ENCODE peak calls at places on chromosomes 5 and 9, in eight cellular contexts. L, F, I, K, J, A, C and D are unnamed samples.

GRCh38 chr5:154732212-154732611 is 23.0 kb upstream of the LARP1 start:
- DNase-seq in L (no peak), F (no peak), I (no peak), K (no peak), J (no peak), A (no peak), C (no peak), D (no peak)

GRCh38 chr9:121640076-121640475 is 11.4 kb upstream of the DAB2IP start:
- DNase-seq in L (peak; percentile 86), F (no peak), I (no peak), K (peak; percentile 23), J (peak; percentile 86), A (peak; percentile 81), C (no peak), D (no peak)

GRCh38 chr9:74172874-74173273 is 324.3 kb upstream of the RORB start:
- DNase-seq in L (no peak), F (no peak), I (no peak), K (no peak), J (no peak), A (no peak), C (no peak), D (no peak)

GRCh38 chr5:152262667-152263066 is 142.4 kb downstream of the NMUR2 start:
- DNase-seq in L (no peak), F (no peak), I (no peak), K (no peak), J (no peak), A (peak; percentile 78), C (no peak), D (no peak)

GRCh38 chr5:82417776-82418607 is 139.8 kb upstream of the RPS23 start:
- DNase-seq in L (no peak), F (no peak), I (no peak), K (no peak), J (no peak), A (no peak), C (no peak), D (no peak)

GRCh38 chr9:104927216-104927911 is 591 bp downstream of the ABCA1 start:
- DNase-seq in L (peak; percentile 44), F (no peak), I (peak; percentile 89), K (peak; percentile 23), J (peak; percentile 77), A (peak; percentile 59), C (no peak), D (no peak)

GRCh38 chr5:104513194-104513602 is 950.6 kb upstream of the NUDT12 start:
- DNase-seq in L (no peak), F (peak; percentile 98), I (no peak), K (no peak), J (no peak), A (no peak), C (no peak), D (no peak)

GRCh38 chr9:26656003-26656940 is 236.3 kb downstream of the CAAP1 start:
- DNase-seq in L (no peak), F (peak; percentile 10), I (no peak), K (peak; percentile 8), J (peak; percentile 58), A (peak; percentile 78), C (no peak), D (no peak)

GRCh38 chr9:97521576-97522333 is 20.3 kb downstream of the TMOD1 start:
- DNase-seq in L (no peak), F (no peak), I (no peak), K (no peak), J (no peak), A (no peak), C (no peak), D (no peak)

GRCh38 chr9:120099064-120099463 is 480.9 kb downstream of the CDK5RAP2 start:
- DNase-seq in L (no peak), F (no peak), I (no peak), K (no peak), J (no peak), A (no peak), C (no peak), D (no peak)

GRCh38 chr9:25513509-25514033 is 164.7 kb downstream of the TUSC1 start:
- DNase-seq in L (no peak), F (no peak), I (no peak), K (no peak), J (no peak), A (no peak), C (no peak), D (no peak)

GRCh38 chr9:116377179-116377790 is 223.7 kb downstream of the PAPPA start:
- DNase-seq in L (no peak), F (peak; percentile 57), I (no peak), K (no peak), J (no peak), A (no peak), C (no peak), D (no peak)

GRCh38 chr5:150734579-150735384 is 24.0 kb downstream of the DCTN4 start:
- DNase-seq in L (peak; percentile 40), F (no peak), I (peak; percentile 90), K (no peak), J (peak; percentile 63), A (peak; percentile 13), C (no peak), D (no peak)

GRCh38 chr9:133777871-133778270 is 39.7 kb upstream of the SARDH start:
- DNase-seq in L (no peak), F (no peak), I (peak; percentile 52), K (no peak), J (no peak), A (no peak), C (no peak), D (no peak)

GRCh38 chr5:1364211-1364610 is 19.3 kb upstream of the CLPTM1L start:
- DNase-seq in L (no peak), F (no peak), I (peak; percentile 42), K (peak; percentile 25), J (no peak), A (no peak), C (no peak), D (no peak)

GRCh38 chr5:136070486-136071285 is 41.9 kb downstream of the TGFBI start:
- DNase-seq in L (no peak), F (no peak), I (no peak), K (no peak), J (no peak), A (no peak), C (no peak), D (peak; percentile 61)
- TF ChIP-seq POLR2AphosphoS5 in L (no peak), F (no peak), I (no peak), K (no peak), J (no peak), A (no peak), C (no peak), D (no peak)

DNA sequence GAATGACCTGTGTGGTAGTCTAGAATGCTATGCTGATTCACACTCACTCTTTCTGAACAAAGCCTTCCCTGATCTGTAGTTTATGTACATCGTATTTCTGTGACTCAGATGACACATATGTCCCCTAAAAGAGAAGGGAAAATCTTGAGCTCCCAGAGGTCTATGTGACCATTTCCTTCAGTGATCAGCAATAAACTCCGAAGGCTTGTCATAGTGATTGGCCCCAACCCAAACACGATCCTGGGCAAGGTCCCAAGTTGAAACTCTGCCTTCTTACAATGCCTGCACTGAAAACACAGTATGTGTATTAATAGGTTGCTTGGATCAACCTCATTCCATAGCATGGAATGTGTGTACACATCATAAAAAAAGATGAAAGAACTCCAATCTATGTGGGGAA is 685.8 kb downstream of the MAT2B start:
- DNase-seq in L (peak; percentile 66), F (no peak), I (no peak), K (peak; percentile 83), J (no peak), A (no peak), C (no peak), D (no peak)
- TF ChIP-seq POLR2AphosphoS5 in L (no peak), F (no peak), I (no peak), K (peak; percentile 84), J (no peak), A (no peak), C (no peak), D (no peak)

DNA sequence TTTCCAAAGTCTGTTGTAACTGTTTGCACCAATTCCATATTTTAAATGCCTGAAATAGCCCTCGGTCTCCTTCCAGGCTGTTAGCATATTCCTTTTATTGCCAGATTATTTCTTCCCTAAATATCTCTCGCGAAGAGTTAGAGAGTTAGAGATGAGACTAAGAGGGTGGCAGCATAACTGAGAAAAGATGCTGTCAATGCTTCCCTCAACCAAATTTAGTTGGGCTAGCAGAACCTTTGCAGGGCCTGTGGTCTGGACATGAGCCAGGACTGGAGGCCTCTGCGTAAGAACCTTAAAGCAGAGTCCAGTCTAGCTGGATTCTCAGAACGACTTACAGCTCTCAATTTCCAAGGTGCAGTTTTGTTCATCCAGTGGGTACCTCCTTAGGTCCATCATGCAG is 135.9 kb downstream of the GABRB2 start:
- DNase-seq in L (no peak), F (no peak), I (no peak), K (no peak), J (no peak), A (no peak), C (no peak), D (no peak)
- TF ChIP-seq POLR2AphosphoS5 in L (no peak), F (no peak), I (no peak), K (no peak), J (no peak), A (no peak), C (no peak), D (no peak)

DNA sequence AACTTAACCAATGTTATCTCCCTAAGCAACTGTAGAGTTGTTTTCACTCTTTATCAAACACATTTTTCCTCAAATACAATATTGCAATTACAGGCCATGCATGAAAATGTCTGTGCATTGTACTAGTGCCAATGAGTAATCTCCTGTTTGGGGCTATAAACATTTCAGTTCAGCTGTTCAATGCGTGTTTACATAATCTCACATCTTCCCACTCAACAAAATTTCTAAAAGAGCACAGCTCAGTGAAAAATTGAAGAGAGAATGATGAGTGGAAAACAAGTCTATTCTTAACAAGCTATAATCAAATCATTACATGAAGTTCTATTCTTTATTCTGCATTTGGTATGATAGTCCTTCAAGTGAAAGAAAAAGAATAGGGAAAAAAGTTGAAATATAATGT is 780.5 kb upstream of the CDH9 start:
- DNase-seq in L (no peak), F (no peak), I (no peak), K (no peak), J (no peak), A (no peak), C (no peak), D (no peak)
- TF ChIP-seq POLR2AphosphoS5 in L (no peak), F (no peak), I (no peak), K (no peak), J (no peak), A (no peak), C (no peak), D (no peak)

DNA sequence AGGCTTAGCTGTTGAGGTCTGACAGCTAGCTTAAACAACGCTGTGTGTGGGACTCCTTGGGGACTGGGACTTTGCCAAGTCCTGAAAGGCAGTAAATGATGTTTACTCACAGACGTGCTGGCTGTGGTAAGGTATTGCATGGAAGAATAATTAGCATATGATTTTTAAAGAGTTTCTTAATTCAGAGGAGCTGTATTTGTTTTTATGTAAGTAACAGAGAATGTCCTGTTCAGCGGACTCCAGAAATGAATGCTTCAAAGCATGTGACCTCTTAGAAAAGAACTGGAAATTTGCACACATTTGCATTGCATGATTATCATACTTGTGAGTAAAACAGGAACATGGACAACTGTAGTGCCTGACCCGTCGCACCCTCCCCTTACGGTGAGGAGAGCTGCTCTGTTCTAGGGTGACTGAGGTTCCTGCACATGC is 156.9 kb upstream of the CD180 start:
- DNase-seq in L (peak; percentile 21), F (no peak), I (peak; percentile 49), K (peak; percentile 46), J (no peak), A (no peak), C (no peak), D (no peak)
- TF ChIP-seq POLR2AphosphoS5 in L (peak; percentile 13), F (no peak), I (no peak), K (no peak), J (no peak), A (no peak), C (no peak), D (no peak)

GRCh38 chr5:58188287-58188651 is 271.6 kb downstream of the PLK2 start:
- DNase-seq in L (no peak), F (peak; percentile 55), I (no peak), K (no peak), J (no peak), A (peak; percentile 8), C (peak; percentile 62), D (no peak)
- TF ChIP-seq POLR2AphosphoS5 in L (no peak), F (no peak), I (no peak), K (no peak), J (no peak), A (no peak), C (no peak), D (no peak)